ENCODE peak calls at places on chromosomes 7 and 10, in six cellular contexts. G, E, W, D, F and O are unnamed samples. For H3K9me3, the result is how much of the 10 kb centered on the place peaks cover.

GRCh38 chr7:31890751-31891150 is 179.5 kb downstream of the PDE1C start:
- DNase-seq in D (no peak), W (no peak), E (no peak), F (no peak), G (no peak), O (no peak)

GRCh38 chr10:77635402-77636227 is 2.0 kb downstream of the KCNMA1 start:
- DNase-seq in G (no peak), W (no peak), F (no peak), D (no peak), E (no peak), O (no peak)

GRCh38 chr7:154430640-154431039 is 378.4 kb downstream of the DPP6 start:
- DNase-seq in W (no peak), E (no peak), F (no peak), G (no peak), D (no peak), O (no peak)

GRCh38 chr7:96591900-96592676 is 117.6 kb downstream of the SEM1 start:
- DNase-seq in W (no peak), D (no peak), E (peak), G (no peak), F (no peak), O (no peak)

GRCh38 chr10:46216836-46217748 is 69.7 kb upstream of the ANTXRL start:
- DNase-seq in F (peak), W (no peak), E (no peak), D (no peak), G (no peak), O (no peak)

GRCh38 chr10:130814610-130815009 is 496.9 kb downstream of the TCERG1L start:
- DNase-seq in F (no peak), G (no peak), W (no peak), E (no peak), D (no peak), O (no peak)

GRCh38 chr10:114044251-114045070 is 795 bp downstream of the ADRB1 start:
- DNase-seq in E (no peak), G (no peak), W (no peak), F (no peak), D (no peak), O (no peak)

GRCh38 chr10:46228076-46229071 is 58.4 kb upstream of the ANTXRL start:
- DNase-seq in W (peak), F (peak), D (peak), E (peak), G (peak), O (peak)

GRCh38 chr7:131109757-131110293 is 217.9 kb upstream of the MKLN1 start:
- DNase-seq in D (peak), F (peak), E (peak), G (peak), W (peak), O (peak)

GRCh38 chr10:103626178-103626577 is 132.7 kb downstream of the NEURL1 start:
- DNase-seq in E (no peak), F (no peak), D (no peak), W (no peak), G (no peak), O (peak)

GRCh38 chr10:98351831-98352402 is 63.1 kb downstream of the PYROXD2 start:
- DNase-seq in G (peak), W (no peak), E (no peak), F (peak), D (no peak), O (no peak)

GRCh38 chr7:27670676-27671075 is 8.0 kb upstream of the HIBADH start:
- DNase-seq in D (no peak), E (no peak), F (no peak), G (no peak), W (no peak), O (no peak)

GRCh38 chr7:11430112-11430511 is 401.9 kb downstream of the THSD7A start:
- DNase-seq in W (no peak), F (no peak), E (no peak), D (no peak), G (no peak), O (no peak)

GRCh38 chr7:98206451-98207330 is 4.5 kb upstream of the BHLHA15 start:
- DNase-seq in D (no peak), F (peak), E (no peak), G (no peak), W (no peak), O (peak)

GRCh38 chr7:134755422-134756022 is 23.9 kb upstream of the CALD1 start:
- DNase-seq in D (peak), F (peak), G (no peak), W (no peak), E (peak), O (no peak)

GRCh38 chr10:5952731-5953385 is 24.5 kb downstream of the IL15RA start:
- DNase-seq in F (no peak), D (no peak), W (no peak), E (no peak), G (no peak), O (peak)

GRCh38 chr7:36312064-36312914 is 77.4 kb upstream of the ANLN start:
- DNase-seq in F (no peak), W (peak), E (no peak), D (no peak), G (no peak), O (no peak)

GRCh38 chr7:93945756-93946540 is 24.4 kb downstream of the GNG11 start:
- DNase-seq in G (no peak), E (no peak), D (no peak), F (peak), W (no peak), O (no peak)

GRCh38 chr10:79084972-79085597 is 16.3 kb downstream of the ZMIZ1 start:
- DNase-seq in F (no peak), E (no peak), G (no peak), W (no peak), D (no peak), O (no peak)

GRCh38 chr7:54908760-54909438 is 109.9 kb upstream of the EGFR start:
- DNase-seq in D (no peak), F (no peak), E (no peak), W (no peak), G (no peak), O (no peak)

GRCh38 chr10:133162178-133162909 is 2.3 kb downstream of the KNDC1 start:
- DNase-seq in W (peak), G (no peak), F (no peak), D (no peak), E (no peak), O (no peak)

GRCh38 chr10:80971461-80971860 is 433.8 kb downstream of the SH2D4B start:
- DNase-seq in D (no peak), F (no peak), E (no peak), G (no peak), W (no peak), O (no peak)

GRCh38 chr10:129417882-129418281 is 49.2 kb upstream of the MGMT start:
- DNase-seq in G (no peak), E (no peak), D (no peak), F (peak), W (no peak), O (no peak)

GRCh38 chr7:24587853-24588252 is 14.6 kb downstream of the PALS2 start:
- DNase-seq in W (peak), D (peak), E (no peak), G (no peak), F (no peak), O (no peak)

GRCh38 chr10:89644691-89644966 is 413 bp downstream of the PANK1 start:
- DNase-seq in G (no peak), E (no peak), F (no peak), D (peak), W (no peak), O (no peak)

GRCh38 chr7:23062452-23062851 is 43.1 kb upstream of the KLHL7 start:
- DNase-seq in G (no peak), D (no peak), W (no peak), F (peak), E (no peak), O (no peak)

GRCh38 chr7:106367018-106367420 is 82.2 kb upstream of the NAMPT start:
- DNase-seq in F (peak), G (no peak), W (peak), E (no peak), D (no peak), O (no peak)

GRCh38 chr7:46545790-46546189 is 624.7 kb upstream of the IGFBP3 start:
- DNase-seq in W (peak), D (no peak), F (peak), E (peak), G (no peak), O (no peak)

GRCh38 chr10:80609331-80609730 is 71.6 kb downstream of the SH2D4B start:
- DNase-seq in D (no peak), F (peak), E (no peak), G (no peak), W (no peak), O (no peak)

GRCh38 chr7:155212301-155213015 is 85.2 kb upstream of the INSIG1 start:
- DNase-seq in E (no peak), F (no peak), G (no peak), D (no peak), W (no peak), O (peak)

GRCh38 chr7:50146692-50147091 is 53.6 kb upstream of the ZPBP start:
- DNase-seq in D (no peak), E (no peak), W (no peak), F (no peak), G (no peak), O (no peak)

GRCh38 chr7:39465055-39465929 is 100.9 kb upstream of the YAE1 start:
- DNase-seq in D (no peak), E (peak), F (peak), G (no peak), W (peak), O (peak)

GRCh38 chr10:28798428-28798955 is 121.2 kb downstream of the BAMBI start:
- DNase-seq in F (no peak), W (no peak), D (no peak), G (no peak), E (no peak), O (no peak)

GRCh38 chr7:46652317-46652716 is 731.2 kb upstream of the IGFBP3 start:
- DNase-seq in F (no peak), E (no peak), D (no peak), G (no peak), W (no peak), O (no peak)

GRCh38 chr10:80511984-80512634 is 25.6 kb upstream of the SH2D4B start:
- DNase-seq in G (no peak), W (no peak), E (no peak), D (no peak), F (no peak), O (peak)

GRCh38 chr10:7797582-7797981 is 9.6 kb downstream of the ATP5F1C start:
- DNase-seq in G (peak), D (no peak), W (no peak), E (no peak), F (peak), O (peak)

GRCh38 chr10:4345842-4346241 is 480.2 kb upstream of the AKR1E2 start:
- DNase-seq in E (no peak), G (no peak), D (no peak), F (no peak), W (no peak), O (no peak)

GRCh38 chr10:4343091-4343490 is 482.9 kb upstream of the AKR1E2 start:
- DNase-seq in W (no peak), D (no peak), E (no peak), G (no peak), F (no peak), O (no peak)

GRCh38 chr10:4346257-4346656 is 479.8 kb upstream of the AKR1E2 start:
- DNase-seq in F (no peak), W (no peak), E (no peak), G (no peak), D (no peak), O (no peak)

GRCh38 chr10:4343798-4344370 is 482.1 kb upstream of the AKR1E2 start:
- DNase-seq in G (no peak), F (no peak), E (no peak), W (no peak), D (no peak), O (no peak)

GRCh38 chr10:4344544-4344994 is 481.4 kb upstream of the AKR1E2 start:
- DNase-seq in F (peak), G (peak), D (no peak), E (peak), W (no peak), O (peak)
- H3K4me3 ChIP-seq in F (no peak), G (peak), D (no peak), E (peak), W (no peak), O (no peak)

GRCh38 chr10:123449234-123449962 is 216.8 kb upstream of the GPR26 start:
- DNase-seq in F (no peak), W (no peak), D (no peak), E (no peak), G (no peak), O (no peak)
- H3K9me3 ChIP-seq in F (under half), W (under half), D (under half), E (under half), G (under half), O (under half)

GRCh38 chr10:59361659-59362183 is 628 bp downstream of the FAM13C start:
- DNase-seq in D (no peak), E (no peak), W (peak), G (no peak), F (peak), O (no peak)
- H3K4me3 ChIP-seq in D (no peak), E (peak), W (peak), G (peak), F (peak), O (peak)

DNA sequence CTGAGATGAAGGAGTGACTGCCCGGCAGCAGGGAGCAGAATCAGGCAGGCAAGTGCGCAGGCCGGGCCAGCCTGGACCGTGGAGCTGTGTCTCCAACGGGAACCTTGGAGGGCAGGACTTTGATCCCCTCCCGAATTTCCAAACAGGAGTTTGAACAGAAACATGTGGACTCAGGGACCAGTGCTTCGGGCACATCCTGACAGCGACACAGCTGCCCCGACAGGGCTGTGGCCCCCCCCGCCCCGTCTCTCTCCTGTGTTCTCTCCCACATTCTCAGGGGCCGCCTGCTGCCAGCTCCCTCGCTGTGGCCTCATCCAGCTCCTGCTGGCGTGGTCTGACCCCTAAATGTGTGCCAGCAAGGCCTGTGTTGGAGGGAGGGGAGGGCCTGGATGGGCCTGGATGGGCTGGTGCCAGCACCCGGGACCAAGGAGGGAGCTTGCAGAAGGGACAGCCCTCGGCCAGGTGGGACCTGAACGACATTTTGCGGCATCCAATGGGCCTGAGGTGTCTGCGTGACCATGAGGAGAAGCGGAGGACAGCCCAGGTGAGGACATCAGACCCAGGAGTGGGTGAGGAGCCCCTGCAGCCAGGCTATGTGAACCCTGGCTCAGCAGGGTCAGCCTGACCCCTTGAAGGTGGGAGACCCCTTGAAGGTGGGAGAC is 222.9 kb downstream of the DNAJB6 start:
- DNase-seq in D (no peak), G (no peak), W (peak), E (no peak), F (no peak), O (no peak)
- H3K9me3 ChIP-seq in D (under half), G (under half), W (under half), E (under half), F (under half), O (under half)